ENCODE peak calls at places on chromosomes 2 and 18, in ten cellular contexts. N, B, S, Q, M, E, X, I, L and J are unnamed samples. For H3K4me1, the result is how much of the 10 kb centered on the place peaks cover.

GRCh38 chr18:55819448-55819847 is 231.5 kb upstream of the TCF4 start:
- DNase-seq in M (no peak), Q (no peak), E (no peak), N (no peak), B (no peak), L (no peak), X (no peak), S (no peak), I (no peak), J (no peak)

GRCh38 chr2:179265082-179265575 is 497 bp upstream of the SESTD1 start:
- DNase-seq in B (no peak), S (no peak), L (no peak), Q (no peak), E (peak), X (peak), N (no peak), M (no peak), I (no peak), J (no peak)

GRCh38 chr2:60735496-60736250 is 20.4 kb upstream of the PAPOLG start:
- DNase-seq in E (no peak), I (peak), N (no peak), Q (no peak), M (no peak), X (peak), S (peak), B (no peak), L (no peak), J (no peak)

GRCh38 chr2:11710210-11710609 is 36.2 kb upstream of the LPIN1 start:
- DNase-seq in M (peak), B (peak), X (peak), Q (no peak), E (peak), S (no peak), L (no peak), N (no peak), I (no peak), J (no peak)

GRCh38 chr18:46587568-46587967 is 69.5 kb downstream of the LOXHD1 start:
- DNase-seq in B (no peak), S (no peak), Q (no peak), X (no peak), I (no peak), L (no peak), E (no peak), N (no peak), M (no peak), J (no peak)

GRCh38 chr2:73172963-73173362 is 29.4 kb upstream of the NOTO start:
- DNase-seq in B (no peak), X (peak), E (no peak), N (no peak), S (no peak), Q (no peak), I (no peak), M (no peak), L (no peak), J (no peak)

GRCh38 chr18:8982416-8983183 is 119.9 kb upstream of the NDUFV2 start:
- DNase-seq in N (no peak), X (peak), L (no peak), M (no peak), E (peak), I (no peak), S (no peak), B (no peak), Q (peak), J (no peak)

GRCh38 chr2:25690058-25690457 is 16.7 kb upstream of the DTNB start:
- DNase-seq in S (no peak), I (no peak), L (no peak), E (peak), X (peak), Q (peak), M (no peak), N (no peak), B (no peak), J (no peak)

GRCh38 chr2:205982776-205983327 is 103.1 kb downstream of the INO80D start:
- DNase-seq in L (no peak), M (no peak), X (no peak), E (no peak), I (no peak), N (no peak), Q (no peak), S (no peak), B (no peak), J (no peak)

GRCh38 chr2:135149251-135149650 is 97.2 kb downstream of the RAB3GAP1 start:
- DNase-seq in X (peak), L (no peak), N (no peak), S (no peak), E (peak), M (no peak), I (no peak), B (peak), Q (no peak), J (no peak)

GRCh38 chr2:159953456-159953855 is 109.0 kb downstream of the PLA2R1 start:
- DNase-seq in I (no peak), X (no peak), E (no peak), S (no peak), L (no peak), M (no peak), N (no peak), B (no peak), Q (no peak), J (no peak)

GRCh38 chr2:238765590-238765989 is 82.3 kb upstream of the TWIST2 start:
- DNase-seq in E (no peak), M (no peak), I (no peak), L (no peak), B (no peak), N (no peak), S (no peak), X (no peak), Q (no peak), J (no peak)

GRCh38 chr2:238096311-238097011 is 3.7 kb upstream of the ESPNL start:
- DNase-seq in B (no peak), Q (peak), N (no peak), E (no peak), L (no peak), X (no peak), I (no peak), S (no peak), M (peak), J (no peak)

GRCh38 chr18:11818486-11819203 is 32.6 kb upstream of the CHMP1B start:
- DNase-seq in B (no peak), L (no peak), I (no peak), S (no peak), Q (no peak), N (no peak), X (no peak), M (no peak), E (no peak), J (no peak)

GRCh38 chr2:66850406-66850805 is 415.5 kb downstream of the MEIS1 start:
- DNase-seq in N (no peak), X (no peak), E (no peak), S (no peak), M (no peak), I (no peak), L (no peak), B (no peak), Q (no peak), J (no peak)

GRCh38 chr2:121360566-121361300 is 75.7 kb upstream of the TFCP2L1 start:
- DNase-seq in I (no peak), S (no peak), B (peak), L (peak), X (peak), N (peak), M (peak), E (peak), Q (no peak), J (no peak)

GRCh38 chr2:150191349-150191748 is 296.1 kb downstream of the RND3 start:
- DNase-seq in Q (no peak), X (peak), B (no peak), M (no peak), L (no peak), S (no peak), E (peak), N (no peak), I (no peak), J (no peak)

GRCh38 chr2:14634885-14635871 is 2.7 kb downstream of the LRATD1 start:
- DNase-seq in I (peak), N (peak), E (peak), Q (peak), M (peak), X (peak), B (peak), L (peak), S (no peak), J (peak)

GRCh38 chr18:49563130-49563540 is 1.3 kb downstream of the LIPG start:
- DNase-seq in L (no peak), I (no peak), X (peak), B (no peak), Q (no peak), S (no peak), M (no peak), E (peak), N (no peak), J (no peak)

GRCh38 chr18:38688402-38688801 is 1122.8 kb upstream of the CELF4 start:
- DNase-seq in X (no peak), M (no peak), B (no peak), I (no peak), N (no peak), E (no peak), Q (no peak), L (no peak), S (no peak), J (no peak)

GRCh38 chr2:181790716-181791649 is 100.5 kb upstream of the ITPRID2 start:
- DNase-seq in S (peak), Q (peak), X (peak), M (no peak), E (peak), I (no peak), L (no peak), N (no peak), B (no peak), J (no peak)

GRCh38 chr2:174341995-174342571 is 7.3 kb downstream of the SP9 start:
- DNase-seq in E (no peak), M (peak), X (peak), I (peak), B (no peak), S (no peak), L (no peak), Q (no peak), N (no peak), J (no peak)

GRCh38 chr2:177265386-177265690 is 811 bp upstream of the NFE2L2 start:
- DNase-seq in X (peak), Q (no peak), I (no peak), S (peak), L (no peak), N (peak), E (peak), M (peak), B (no peak), J (peak)

GRCh38 chr2:65231892-65232477 is 4.4 kb downstream of the ACTR2 start:
- DNase-seq in I (no peak), X (peak), M (no peak), S (peak), E (no peak), B (no peak), L (no peak), N (no peak), Q (no peak), J (no peak)
- H3K27ac ChIP-seq in I (peak), X (peak), M (peak), S (peak), E (peak), B (no peak), L (peak), N (no peak), Q (no peak), J (no peak)

GRCh38 chr2:20108655-20109396 is 57.4 kb upstream of the LAPTM4A start:
- DNase-seq in S (no peak), X (peak), M (no peak), Q (no peak), E (peak), I (no peak), B (no peak), N (no peak), L (no peak), J (no peak)

GRCh38 chr2:20104900-20105545 is 53.6 kb upstream of the LAPTM4A start:
- DNase-seq in M (no peak), S (no peak), X (no peak), E (no peak), B (no peak), N (no peak), L (no peak), Q (no peak), I (no peak), J (no peak)

GRCh38 chr2:20106746-20107145 is 55.3 kb upstream of the LAPTM4A start:
- DNase-seq in N (no peak), Q (peak), E (peak), L (peak), M (no peak), B (peak), I (no peak), S (no peak), X (no peak), J (no peak)

GRCh38 chr2:20110383-20110782 is 59.0 kb upstream of the LAPTM4A start:
- DNase-seq in N (no peak), X (no peak), E (no peak), L (no peak), Q (no peak), B (no peak), S (no peak), M (no peak), I (no peak), J (no peak)

DNA sequence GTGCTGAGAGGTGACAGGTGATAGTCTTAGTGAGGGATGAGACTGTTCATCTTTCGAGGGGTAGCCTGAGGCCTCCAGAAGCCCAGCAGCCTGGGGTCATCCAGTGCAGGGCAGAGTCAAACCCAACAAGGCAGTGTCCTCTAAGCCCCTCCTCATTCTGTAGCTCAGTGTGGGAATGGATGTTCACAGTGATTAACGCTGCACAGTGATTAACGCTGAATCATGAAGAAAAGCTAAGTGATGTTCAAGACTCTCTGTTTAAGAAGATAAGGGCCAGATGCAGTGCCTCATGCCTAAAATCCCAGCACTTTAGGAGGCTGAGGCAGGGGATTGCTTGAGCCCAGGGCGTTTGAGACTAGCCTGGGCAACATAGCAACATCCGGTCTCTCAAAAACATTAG is 56.3 kb upstream of the LAPTM4A start:
- DNase-seq in L (no peak), Q (no peak), I (no peak), M (no peak), B (no peak), X (peak), N (no peak), E (no peak), S (no peak), J (no peak)
- H3K4me1 ChIP-seq in L (under half), Q (under half), I (under half), M (under half), B (under half), X (under half), N (under half), E (under half), S (under half), J (under half)

GRCh38 chr2:172442072-172442895 is 14.9 kb downstream of the ITGA6 start:
- DNase-seq in I (no peak), X (peak), N (no peak), L (no peak), M (no peak), B (no peak), E (peak), Q (peak), S (peak), J (no peak)
- H3K27ac ChIP-seq in I (peak), X (peak), N (peak), L (no peak), M (no peak), B (no peak), E (peak), Q (no peak), S (no peak), J (peak)

GRCh38 chr18:3055861-3056260 is 42.9 kb upstream of the LPIN2 start:
- DNase-seq in Q (peak), N (no peak), E (no peak), I (no peak), B (no peak), M (no peak), X (no peak), S (no peak), L (no peak), J (no peak)
- H3K4me1 ChIP-seq in Q (under half), N (under half), E (under half), I (under half), B (under half), M (under half), X (under half), S (half or more), L (under half), J (under half)

DNA sequence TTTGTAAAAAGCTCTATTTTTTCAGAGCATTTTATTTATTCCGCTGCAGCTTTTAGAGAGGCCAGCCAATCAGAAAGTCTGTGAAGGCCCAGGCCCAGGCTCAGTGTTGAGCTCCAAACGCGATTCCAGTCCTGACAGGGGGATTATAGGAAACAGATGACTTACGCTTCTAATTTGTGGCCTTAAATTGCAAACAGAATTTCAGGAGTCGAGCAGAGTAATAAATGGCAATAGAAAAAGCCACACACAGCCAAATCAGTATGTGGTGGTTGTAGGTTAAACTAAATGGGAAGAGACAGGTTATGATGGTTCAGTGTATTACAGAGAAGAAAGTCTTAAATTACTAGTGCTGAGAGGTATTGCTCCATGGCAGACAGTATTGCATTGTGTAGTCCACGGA is 131.0 kb upstream of the ZEB2 start:
- DNase-seq in X (no peak), B (no peak), S (no peak), M (no peak), L (no peak), Q (no peak), I (no peak), N (no peak), E (no peak), J (no peak)
- H3K27ac ChIP-seq in X (no peak), B (no peak), S (no peak), M (no peak), L (no peak), Q (no peak), I (no peak), N (no peak), E (no peak), J (peak)